ENCODE peak calls at places on chromosomes 7 and 10, in nine cellular contexts. P, N, J, F, O, T, K, G and X are unnamed samples.

GRCh38 chr10:43386981-43387677 is 15.7 kb downstream of the FXYD4 start:
- DNase-seq in G (no peak), K (no peak), J (no peak), N (no peak), T (no peak), P (no peak), O (no peak), F (no peak), X (no peak)

GRCh38 chr7:22586806-22587180 is 86.8 kb upstream of the STEAP1B start:
- DNase-seq in F (no peak), K (peak; percentile 34), N (no peak), T (no peak), J (no peak), P (no peak), O (peak; percentile 61), G (no peak), X (no peak)

GRCh38 chr7:148700693-148701092 is 2.0 kb downstream of the CUL1 start:
- DNase-seq in K (no peak), F (no peak), N (peak; percentile 9), T (no peak), J (peak; percentile 53), O (peak; percentile 44), G (no peak), P (peak; percentile 47), X (peak; percentile 72)

GRCh38 chr10:72803119-72803505 is 90.4 kb upstream of the OIT3 start:
- DNase-seq in J (no peak), F (no peak), G (no peak), N (no peak), T (no peak), O (peak; percentile 70), K (no peak), P (no peak), X (no peak)

GRCh38 chr10:45224219-45224841 is 91.1 kb downstream of the OR13A1 start:
- DNase-seq in K (no peak), N (no peak), J (no peak), F (no peak), O (no peak), G (no peak), T (no peak), P (no peak), X (no peak)

GRCh38 chr10:3445688-3446087 is 273.1 kb upstream of the PITRM1 start:
- DNase-seq in N (no peak), T (no peak), K (no peak), P (no peak), F (no peak), O (peak; percentile 15), G (no peak), J (no peak), X (no peak)

GRCh38 chr10:62130948-62131347 is 137.7 kb downstream of the RTKN2 start:
- DNase-seq in J (peak; percentile 91), N (no peak), G (no peak), K (peak; percentile 44), T (no peak), F (peak; percentile 85), O (peak; percentile 77), P (no peak), X (no peak)

GRCh38 chr10:31011660-31012022 is 20.0 kb downstream of the ZNF438 start:
- DNase-seq in J (no peak), G (no peak), K (no peak), T (no peak), N (no peak), O (peak; percentile 34), F (no peak), P (no peak), X (no peak)

GRCh38 chr7:11833431-11833830 is 1.4 kb upstream of the THSD7A start:
- DNase-seq in N (no peak), G (no peak), P (no peak), J (no peak), F (no peak), T (no peak), K (no peak), O (no peak), X (peak; percentile 77)

GRCh38 chr7:1362301-1362700 is 97.0 kb downstream of the MICALL2 start:
- DNase-seq in O (no peak), T (no peak), J (no peak), N (no peak), K (no peak), F (no peak), G (no peak), P (no peak), X (no peak)

GRCh38 chr7:102395620-102395957 is 574 bp upstream of the PRKRIP1 start:
- DNase-seq in P (no peak), N (no peak), J (peak; percentile 20), K (no peak), T (no peak), F (no peak), G (no peak), O (no peak), X (peak; percentile 55)

GRCh38 chr10:88395677-88396076 is 187.4 kb downstream of the RNLS start:
- DNase-seq in T (no peak), K (peak; percentile 54), P (no peak), F (no peak), G (no peak), J (peak; percentile 19), N (no peak), O (no peak), X (no peak)

GRCh38 chr7:27187702-27188665 is 3.0 kb upstream of the HOXA11 start:
- DNase-seq in N (no peak), O (no peak), J (no peak), T (peak; percentile 57), K (no peak), G (no peak), F (no peak), P (no peak), X (no peak)
- H3K4me3 ChIP-seq in N (peak overlapping the region; percentile 52), O (peak overlapping the region; percentile 22), J (no peak overlapping the region), T (peak overlapping the region; percentile 25), K (no peak overlapping the region), G (peak overlapping the region; percentile 39), F (peak overlapping the region; percentile 60), P (no peak overlapping the region), X (no peak overlapping the region)

GRCh38 chr10:117543999-117544728 is 1.6 kb downstream of the EMX2 start:
- DNase-seq in N (no peak), T (no peak), P (no peak), O (no peak), G (no peak), J (no peak), F (no peak), K (no peak), X (no peak)
- H3K4me3 ChIP-seq in N (no peak overlapping the region), T (peak overlapping the region; percentile 4), P (no peak overlapping the region), O (peak overlapping the region; percentile 96), G (peak overlapping the region; percentile 84), J (no peak overlapping the region), F (peak overlapping the region; percentile 54), K (no peak overlapping the region), X (no peak overlapping the region)

DNA sequence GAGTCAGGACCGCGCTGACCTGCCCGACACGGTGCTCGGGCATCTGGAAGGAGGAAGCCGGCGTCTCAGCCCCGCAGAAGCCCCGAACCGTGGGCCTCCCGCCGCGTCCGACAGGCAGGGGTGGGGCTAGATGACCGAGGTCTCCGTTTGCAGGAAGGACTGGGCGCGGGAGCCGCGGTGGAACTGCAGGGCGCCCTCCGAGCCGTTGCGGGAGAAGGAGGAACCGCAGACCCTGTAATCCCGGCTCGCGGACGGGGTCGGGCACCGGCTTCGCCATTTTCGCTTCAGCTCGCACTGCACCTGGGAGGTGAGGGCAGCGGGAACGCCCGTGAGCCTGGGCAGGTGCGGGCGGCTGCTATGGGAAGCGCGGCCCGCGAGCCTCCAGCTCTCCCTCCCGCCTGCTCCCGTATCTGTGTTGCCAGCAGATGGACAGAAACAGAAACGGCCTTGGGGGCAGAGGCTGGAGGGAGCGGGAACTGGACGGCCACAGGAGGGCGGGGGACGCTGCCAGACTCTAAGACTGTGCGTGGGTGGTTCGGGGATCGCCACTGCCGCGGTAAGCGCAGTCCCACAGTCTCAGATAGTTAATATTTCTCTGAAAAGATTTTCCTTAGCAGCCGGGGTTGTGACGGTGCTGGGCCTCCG is 114.1 kb downstream of the VIPR2 start:
- DNase-seq in F (no peak), P (no peak), O (no peak), T (peak; percentile 86), G (peak; percentile 83), K (no peak), J (no peak), N (no peak), X (no peak)
- H3K4me3 ChIP-seq in F (peak overlapping the region; percentile 9), P (no peak overlapping the region), O (no peak overlapping the region), T (peak overlapping the region; percentile 55), G (peak overlapping the region; percentile 41), K (peak overlapping the region; percentile 11), J (peak overlapping the region; percentile 23), N (no peak overlapping the region), X (no peak overlapping the region)

DNA sequence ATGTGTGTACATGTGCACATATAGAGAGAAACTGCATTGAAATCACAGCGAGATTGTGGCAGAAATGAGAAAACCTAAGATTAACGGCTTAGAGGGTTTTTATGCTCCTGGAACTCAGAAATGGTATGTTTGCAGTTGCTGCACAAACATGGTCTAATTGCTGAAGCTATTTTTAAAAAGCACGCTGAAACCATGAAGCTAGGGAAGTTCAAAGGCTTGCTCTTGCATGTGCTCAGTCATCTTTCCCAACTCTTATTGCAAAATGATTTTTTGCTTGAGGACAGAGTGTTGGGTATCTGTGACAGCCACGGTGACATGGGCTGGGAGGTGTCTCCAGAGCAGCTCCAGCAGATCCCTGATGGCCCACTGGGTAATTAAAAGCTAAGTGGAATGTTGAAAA is 613.3 kb downstream of the SDK1 start:
- DNase-seq in T (no peak), N (no peak), K (no peak), O (no peak), F (no peak), J (no peak), P (no peak), G (no peak), X (no peak)
- H3K4me3 ChIP-seq in T (no peak overlapping the region), N (no peak overlapping the region), K (no peak overlapping the region), O (no peak overlapping the region), F (no peak overlapping the region), J (no peak overlapping the region), P (no peak overlapping the region), G (no peak overlapping the region), X (no peak overlapping the region)

DNA sequence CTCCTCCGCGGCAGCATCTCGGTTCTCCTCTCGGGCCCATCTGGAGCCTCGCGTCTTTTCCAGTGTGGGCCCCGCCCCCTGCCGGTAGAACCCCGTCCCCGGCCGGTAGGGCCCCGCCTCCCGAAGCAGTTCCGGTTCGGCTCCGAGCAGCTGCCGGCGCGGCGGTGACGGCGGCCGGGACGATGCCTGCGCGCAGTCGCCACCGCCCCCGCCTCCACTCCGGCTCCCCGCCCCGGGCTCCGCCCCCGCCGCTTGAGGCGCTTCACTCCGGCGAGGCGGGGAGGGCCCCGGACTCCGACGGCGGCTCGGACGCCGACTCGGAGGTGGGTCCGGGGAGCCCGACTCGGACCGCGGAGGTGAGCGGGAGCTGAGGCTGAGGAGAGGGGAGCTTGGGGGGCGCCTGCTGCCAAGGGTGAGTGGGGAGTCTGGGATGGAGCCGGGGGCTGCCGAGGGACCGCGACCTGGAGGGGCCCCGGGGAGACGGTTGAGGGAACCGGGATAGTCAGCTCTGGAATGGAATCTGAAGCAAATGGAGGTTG is at the start of gene SAMD8:
- DNase-seq in F (peak; percentile 78), N (peak; percentile 95), G (peak; percentile 96), P (peak; percentile 98), K (peak; percentile 93), J (peak; percentile 97), O (peak; percentile 95), T (peak; percentile 99), X (peak; percentile 99)
- H3K4me3 ChIP-seq in F (peak within 1 kb of the TSS; percentile 95), N (peak within 1 kb of the TSS; percentile 90), G (peak within 1 kb of the TSS; percentile 95), P (peak within 1 kb of the TSS; percentile 74), K (peak within 1 kb of the TSS; percentile 91), J (peak within 1 kb of the TSS; percentile 91), O (peak within 1 kb of the TSS; percentile 92), T (peak within 1 kb of the TSS; percentile 95), X (peak within 1 kb of the TSS; percentile 97)

GRCh38 chr7:108222236-108222892 is 92.2 kb upstream of the LAMB4 start:
- DNase-seq in K (no peak), F (peak; percentile 39), J (no peak), N (no peak), P (no peak), G (no peak), T (no peak), O (peak; percentile 72), X (no peak)
- H3K4me3 ChIP-seq in K (no peak overlapping the region), F (no peak overlapping the region), J (no peak overlapping the region), N (no peak overlapping the region), P (no peak overlapping the region), G (no peak overlapping the region), T (no peak overlapping the region), O (no peak overlapping the region), X (no peak overlapping the region)